ENCODE peak calls at places on chromosomes 3 and 15, in eight cellular contexts. One of them, this sample, is unnamed.

GRCh38 chr3:185720326-185720725 is 104.5 kb downstream of the IGF2BP2 start:
- DNase-seq in activated CD8-positive, alpha-beta T cell treated with anti-CD3 and anti-CD28 coated beads for 36 hours: no peak
- DNase-seq in pancreas: no peak
- DNase-seq in GM13976: no peak
- DNase-seq in transverse colon: no peak
- DNase-seq in cardiac muscle cell: no peak
- DNase-seq in stomach: no peak
- DNase-seq in lower lobe of right lung: no peak
- DNase-seq in this sample: no peak

GRCh38 chr15:93477188-93477587 is 388.2 kb upstream of the RGMA start:
- DNase-seq in activated CD8-positive, alpha-beta T cell treated with anti-CD3 and anti-CD28 coated beads for 36 hours: no peak
- DNase-seq in pancreas: no peak
- DNase-seq in GM13976: no peak
- DNase-seq in transverse colon: no peak
- DNase-seq in cardiac muscle cell: no peak
- DNase-seq in stomach: no peak
- DNase-seq in lower lobe of right lung: no peak
- DNase-seq in this sample: no peak

GRCh38 chr15:92332125-92332899 is 61.4 kb upstream of the ST8SIA2 start:
- DNase-seq in activated CD8-positive, alpha-beta T cell treated with anti-CD3 and anti-CD28 coated beads for 36 hours: no peak
- DNase-seq in pancreas: no peak
- DNase-seq in GM13976: no peak
- DNase-seq in transverse colon: no peak
- DNase-seq in cardiac muscle cell: no peak
- DNase-seq in stomach: no peak
- DNase-seq in lower lobe of right lung: no peak
- DNase-seq in this sample: no peak

GRCh38 chr3:33648793-33649192 is 69.3 kb downstream of the CLASP2 start:
- DNase-seq in activated CD8-positive, alpha-beta T cell treated with anti-CD3 and anti-CD28 coated beads for 36 hours: no peak
- DNase-seq in pancreas: no peak
- DNase-seq in GM13976: no peak
- DNase-seq in transverse colon: no peak
- DNase-seq in cardiac muscle cell: no peak
- DNase-seq in stomach: no peak
- DNase-seq in lower lobe of right lung: no peak
- DNase-seq in this sample: no peak

GRCh38 chr3:50533346-50533745 is 29.9 kb upstream of the CACNA2D2 start:
- DNase-seq in activated CD8-positive, alpha-beta T cell treated with anti-CD3 and anti-CD28 coated beads for 36 hours: no peak
- DNase-seq in pancreas: no peak
- DNase-seq in GM13976: no peak
- DNase-seq in transverse colon: no peak
- DNase-seq in cardiac muscle cell: no peak
- DNase-seq in stomach: no peak
- DNase-seq in lower lobe of right lung: no peak
- DNase-seq in this sample: no peak

GRCh38 chr3:11371758-11372157 is 99.6 kb downstream of the ATG7 start:
- DNase-seq in activated CD8-positive, alpha-beta T cell treated with anti-CD3 and anti-CD28 coated beads for 36 hours: no peak
- DNase-seq in pancreas: no peak
- DNase-seq in GM13976: no peak
- DNase-seq in transverse colon: no peak
- DNase-seq in cardiac muscle cell: no peak
- DNase-seq in stomach: no peak
- DNase-seq in lower lobe of right lung: no peak
- DNase-seq in this sample: no peak

GRCh38 chr15:90959894-90960293 is 5.2 kb downstream of the RCCD1 start:
- DNase-seq in activated CD8-positive, alpha-beta T cell treated with anti-CD3 and anti-CD28 coated beads for 36 hours: no peak
- DNase-seq in pancreas: no peak
- DNase-seq in GM13976: no peak
- DNase-seq in transverse colon: no peak
- DNase-seq in cardiac muscle cell: no peak
- DNase-seq in stomach: no peak
- DNase-seq in lower lobe of right lung: no peak
- DNase-seq in this sample: no peak

GRCh38 chr3:98680723-98681122 is 82.4 kb upstream of the ST3GAL6 start:
- DNase-seq in activated CD8-positive, alpha-beta T cell treated with anti-CD3 and anti-CD28 coated beads for 36 hours: no peak
- DNase-seq in pancreas: no peak
- DNase-seq in GM13976: no peak
- DNase-seq in transverse colon: no peak
- DNase-seq in cardiac muscle cell: no peak
- DNase-seq in stomach: no peak
- DNase-seq in lower lobe of right lung: no peak
- DNase-seq in this sample: no peak

GRCh38 chr3:115916866-115917265 is 293.6 kb downstream of the GAP43 start:
- DNase-seq in activated CD8-positive, alpha-beta T cell treated with anti-CD3 and anti-CD28 coated beads for 36 hours: no peak
- DNase-seq in pancreas: no peak
- DNase-seq in GM13976: no peak
- DNase-seq in transverse colon: no peak
- DNase-seq in cardiac muscle cell: no peak
- DNase-seq in stomach: no peak
- DNase-seq in lower lobe of right lung: no peak
- DNase-seq in this sample: no peak

GRCh38 chr3:47347217-47347801 is 33.5 kb upstream of the PTPN23 start:
- DNase-seq in activated CD8-positive, alpha-beta T cell treated with anti-CD3 and anti-CD28 coated beads for 36 hours: no peak
- DNase-seq in pancreas: no peak
- DNase-seq in GM13976: peak; percentile 78
- DNase-seq in transverse colon: peak; percentile 18
- DNase-seq in cardiac muscle cell: no peak
- DNase-seq in stomach: no peak
- DNase-seq in lower lobe of right lung: no peak
- DNase-seq in this sample: no peak

DNA sequence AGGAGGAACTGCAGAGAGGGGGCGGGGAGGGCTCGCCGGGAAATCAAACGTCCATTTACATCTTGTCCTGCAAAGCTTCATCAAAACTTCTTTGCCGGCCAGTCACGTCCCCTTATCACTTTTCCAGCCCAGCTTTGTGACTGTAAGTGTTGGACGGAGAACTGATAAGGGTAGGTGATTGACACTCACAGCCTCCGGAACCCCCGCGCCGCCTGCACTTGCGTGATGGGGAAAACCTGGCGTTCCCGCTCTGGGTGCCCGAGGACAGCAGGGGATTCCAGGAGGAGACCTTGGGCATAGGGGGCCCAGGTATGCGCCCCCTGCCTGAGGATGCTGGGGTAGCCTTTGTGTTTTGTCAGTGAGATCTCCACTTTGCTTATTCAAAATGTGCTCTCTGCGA is 72.8 kb upstream of the ANKRD34C start:
- DNase-seq in activated CD8-positive, alpha-beta T cell treated with anti-CD3 and anti-CD28 coated beads for 36 hours: no peak
- DNase-seq in pancreas: no peak
- DNase-seq in GM13976: no peak
- DNase-seq in transverse colon: no peak
- DNase-seq in cardiac muscle cell: peak; percentile 61
- DNase-seq in stomach: no peak
- DNase-seq in lower lobe of right lung: no peak
- DNase-seq in this sample: no peak
- TF ChIP-seq CTCF in activated CD8-positive, alpha-beta T cell treated with anti-CD3 and anti-CD28 coated beads for 36 hours: no peak
- TF ChIP-seq CTCF in pancreas: no peak
- TF ChIP-seq CTCF in GM13976: no peak
- TF ChIP-seq CTCF in transverse colon: no peak
- TF ChIP-seq CTCF in cardiac muscle cell: peak; percentile 24
- TF ChIP-seq CTCF in stomach: no peak
- TF ChIP-seq CTCF in lower lobe of right lung: no peak
- TF ChIP-seq CTCF in this sample: peak; percentile 55

GRCh38 chr3:65914032-65914739 is 124.5 kb downstream of the MAGI1 start:
- DNase-seq in activated CD8-positive, alpha-beta T cell treated with anti-CD3 and anti-CD28 coated beads for 36 hours: no peak
- DNase-seq in pancreas: no peak
- DNase-seq in GM13976: no peak
- DNase-seq in transverse colon: no peak
- DNase-seq in cardiac muscle cell: peak; percentile 20
- DNase-seq in stomach: no peak
- DNase-seq in lower lobe of right lung: no peak
- DNase-seq in this sample: no peak
- TF ChIP-seq CTCF in activated CD8-positive, alpha-beta T cell treated with anti-CD3 and anti-CD28 coated beads for 36 hours: no peak
- TF ChIP-seq CTCF in pancreas: no peak
- TF ChIP-seq CTCF in GM13976: no peak
- TF ChIP-seq CTCF in transverse colon: no peak
- TF ChIP-seq CTCF in cardiac muscle cell: peak; percentile 35
- TF ChIP-seq CTCF in stomach: no peak
- TF ChIP-seq CTCF in lower lobe of right lung: no peak
- TF ChIP-seq CTCF in this sample: peak; percentile 29

GRCh38 chr3:14289590-14290453 is 111.2 kb downstream of the LSM3 start:
- DNase-seq in activated CD8-positive, alpha-beta T cell treated with anti-CD3 and anti-CD28 coated beads for 36 hours: no peak
- DNase-seq in pancreas: no peak
- DNase-seq in GM13976: no peak
- DNase-seq in transverse colon: peak; percentile 52
- DNase-seq in cardiac muscle cell: peak; percentile 56
- DNase-seq in stomach: no peak
- DNase-seq in lower lobe of right lung: no peak
- DNase-seq in this sample: no peak

GRCh38 chr3:14288833-14289451 is 110.3 kb downstream of the LSM3 start:
- DNase-seq in activated CD8-positive, alpha-beta T cell treated with anti-CD3 and anti-CD28 coated beads for 36 hours: no peak
- DNase-seq in pancreas: no peak
- DNase-seq in GM13976: no peak
- DNase-seq in transverse colon: no peak
- DNase-seq in cardiac muscle cell: no peak
- DNase-seq in stomach: no peak
- DNase-seq in lower lobe of right lung: no peak
- DNase-seq in this sample: no peak

GRCh38 chr3:14288168-14288788 is 109.7 kb downstream of the LSM3 start:
- DNase-seq in activated CD8-positive, alpha-beta T cell treated with anti-CD3 and anti-CD28 coated beads for 36 hours: no peak
- DNase-seq in pancreas: no peak
- DNase-seq in GM13976: no peak
- DNase-seq in transverse colon: no peak
- DNase-seq in cardiac muscle cell: no peak
- DNase-seq in stomach: no peak
- DNase-seq in lower lobe of right lung: no peak
- DNase-seq in this sample: no peak

GRCh38 chr3:14286887-14287496 is 108.4 kb downstream of the LSM3 start:
- DNase-seq in activated CD8-positive, alpha-beta T cell treated with anti-CD3 and anti-CD28 coated beads for 36 hours: no peak
- DNase-seq in pancreas: no peak
- DNase-seq in GM13976: no peak
- DNase-seq in transverse colon: no peak
- DNase-seq in cardiac muscle cell: no peak
- DNase-seq in stomach: no peak
- DNase-seq in lower lobe of right lung: no peak
- DNase-seq in this sample: no peak

DNA sequence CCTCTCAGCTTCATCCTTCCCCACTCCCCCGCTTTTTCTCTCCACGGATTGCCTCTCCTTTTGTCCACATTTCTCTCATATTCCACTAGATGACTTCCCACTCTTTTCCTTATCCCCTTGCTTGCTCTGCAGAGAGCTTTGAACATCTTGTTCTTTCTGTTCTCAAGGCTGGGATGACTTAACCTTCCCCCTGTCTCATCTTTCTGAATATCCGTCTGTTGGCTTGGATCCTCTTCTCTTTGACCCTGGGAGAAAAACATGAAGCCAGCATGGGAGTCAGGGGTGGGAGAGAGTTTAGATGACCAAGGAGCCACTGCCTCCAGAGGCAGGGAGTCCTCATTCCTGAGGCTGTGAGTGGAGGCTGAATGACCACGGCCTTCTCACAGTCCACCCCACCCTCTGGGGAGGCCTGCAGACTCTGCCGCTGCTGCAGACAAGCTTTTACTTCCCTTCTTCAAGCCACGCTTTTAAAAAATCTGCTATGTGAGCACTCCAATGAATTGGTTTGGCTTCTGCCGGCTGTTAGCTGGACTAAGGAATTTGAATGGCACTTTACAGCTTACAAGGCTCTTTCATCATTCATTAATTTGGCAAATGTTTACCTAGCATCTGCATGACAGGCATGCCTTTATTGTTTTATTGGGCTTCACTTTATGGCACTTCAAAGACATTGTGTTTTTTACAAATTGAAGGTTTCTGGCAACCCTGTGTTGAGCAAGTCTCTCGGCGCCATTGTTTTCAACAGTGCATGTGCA is 111.6 kb upstream of the SLC6A6 start:
- DNase-seq in activated CD8-positive, alpha-beta T cell treated with anti-CD3 and anti-CD28 coated beads for 36 hours: no peak
- DNase-seq in pancreas: no peak
- DNase-seq in GM13976: no peak
- DNase-seq in transverse colon: peak; percentile 32
- DNase-seq in cardiac muscle cell: no peak
- DNase-seq in stomach: no peak
- DNase-seq in lower lobe of right lung: no peak
- DNase-seq in this sample: no peak
- TF ChIP-seq CTCF in activated CD8-positive, alpha-beta T cell treated with anti-CD3 and anti-CD28 coated beads for 36 hours: no peak
- TF ChIP-seq CTCF in pancreas: no peak
- TF ChIP-seq CTCF in GM13976: no peak
- TF ChIP-seq CTCF in transverse colon: no peak
- TF ChIP-seq CTCF in cardiac muscle cell: no peak
- TF ChIP-seq CTCF in stomach: no peak
- TF ChIP-seq CTCF in lower lobe of right lung: no peak
- TF ChIP-seq CTCF in this sample: no peak

GRCh38 chr15:40028853-40029252 is 10.1 kb downstream of the SRP14 start:
- DNase-seq in activated CD8-positive, alpha-beta T cell treated with anti-CD3 and anti-CD28 coated beads for 36 hours: no peak
- DNase-seq in pancreas: no peak
- DNase-seq in GM13976: no peak
- DNase-seq in transverse colon: no peak
- DNase-seq in cardiac muscle cell: no peak
- DNase-seq in stomach: no peak
- DNase-seq in lower lobe of right lung: no peak
- DNase-seq in this sample: no peak

GRCh38 chr15:40029979-40030893 is 8.7 kb downstream of the SRP14 start:
- DNase-seq in activated CD8-positive, alpha-beta T cell treated with anti-CD3 and anti-CD28 coated beads for 36 hours: peak; percentile 49
- DNase-seq in pancreas: peak; percentile 38
- DNase-seq in GM13976: no peak
- DNase-seq in transverse colon: peak; percentile 34
- DNase-seq in cardiac muscle cell: peak; percentile 65
- DNase-seq in stomach: no peak
- DNase-seq in lower lobe of right lung: no peak
- DNase-seq in this sample: no peak

GRCh38 chr15:40034186-40034946 is 4.6 kb downstream of the SRP14 start:
- DNase-seq in activated CD8-positive, alpha-beta T cell treated with anti-CD3 and anti-CD28 coated beads for 36 hours: no peak
- DNase-seq in pancreas: no peak
- DNase-seq in GM13976: no peak
- DNase-seq in transverse colon: no peak
- DNase-seq in cardiac muscle cell: no peak
- DNase-seq in stomach: no peak
- DNase-seq in lower lobe of right lung: no peak
- DNase-seq in this sample: no peak

GRCh38 chr15:40031300-40031699 is 7.7 kb downstream of the SRP14 start:
- DNase-seq in activated CD8-positive, alpha-beta T cell treated with anti-CD3 and anti-CD28 coated beads for 36 hours: no peak
- DNase-seq in pancreas: no peak
- DNase-seq in GM13976: no peak
- DNase-seq in transverse colon: no peak
- DNase-seq in cardiac muscle cell: no peak
- DNase-seq in stomach: no peak
- DNase-seq in lower lobe of right lung: no peak
- DNase-seq in this sample: no peak

DNA sequence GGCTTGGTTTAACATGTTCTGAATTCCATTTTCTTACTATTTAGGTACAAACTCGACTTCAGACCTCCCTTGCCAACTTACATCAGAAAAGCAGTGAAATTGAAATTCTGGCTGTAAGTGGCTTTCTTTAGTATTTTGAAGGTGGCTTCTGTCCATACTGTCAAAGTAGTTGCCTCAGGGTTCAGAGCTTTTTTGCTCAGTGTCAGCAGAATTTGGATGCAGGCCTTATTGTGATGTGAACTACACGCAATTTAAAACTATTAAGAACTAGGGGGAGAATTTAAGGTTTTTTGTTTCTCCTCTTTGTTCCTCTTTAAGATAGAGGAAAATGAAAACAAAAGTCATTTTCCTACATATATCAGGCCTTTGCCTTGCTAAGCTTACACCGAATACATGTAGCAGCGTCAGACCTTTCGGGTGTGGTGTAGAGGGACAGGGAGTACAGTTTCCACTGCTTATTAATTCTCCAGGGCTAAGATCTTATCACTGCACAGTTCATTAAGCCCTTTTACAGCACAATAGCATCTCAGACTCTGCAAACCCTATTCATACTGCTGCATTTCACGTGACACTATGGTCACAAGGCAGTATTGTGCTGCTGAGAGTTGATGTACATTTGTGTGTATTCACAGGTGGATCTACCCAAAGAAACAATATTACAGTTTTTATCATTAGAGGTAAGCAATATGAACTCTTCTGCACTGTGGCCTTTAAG is 6.7 kb downstream of the SRP14 start:
- DNase-seq in activated CD8-positive, alpha-beta T cell treated with anti-CD3 and anti-CD28 coated beads for 36 hours: no peak
- DNase-seq in pancreas: no peak
- DNase-seq in GM13976: no peak
- DNase-seq in transverse colon: no peak
- DNase-seq in cardiac muscle cell: no peak
- DNase-seq in stomach: no peak
- DNase-seq in lower lobe of right lung: no peak
- DNase-seq in this sample: no peak
- TF ChIP-seq CTCF in activated CD8-positive, alpha-beta T cell treated with anti-CD3 and anti-CD28 coated beads for 36 hours: no peak
- TF ChIP-seq CTCF in pancreas: no peak
- TF ChIP-seq CTCF in GM13976: no peak
- TF ChIP-seq CTCF in transverse colon: no peak
- TF ChIP-seq CTCF in cardiac muscle cell: no peak
- TF ChIP-seq CTCF in stomach: no peak
- TF ChIP-seq CTCF in lower lobe of right lung: no peak
- TF ChIP-seq CTCF in this sample: no peak

This sample was measured in chondrocyte.